ENCODE peak calls at places on chromosomes 16 and 17, in four cellular contexts. One of them, this sample, is unnamed.
A peak's percentile ranks its signal among the peaks of the same experiment; 100 is the strongest.

GRCh38 chr17:39848600-39848999 is 15.5 kb downstream of the IKZF3 start:
- DNase-seq in fibroblast of the aortic adventitia: no peak
- DNase-seq in tibial artery: no peak
- DNase-seq in fibroblast of pulmonary artery: no peak
- DNase-seq in this sample: no peak

GRCh38 chr16:26261621-26262020 is 569.9 kb downstream of the HS3ST4 start:
- DNase-seq in fibroblast of the aortic adventitia: no peak
- DNase-seq in tibial artery: no peak
- DNase-seq in fibroblast of pulmonary artery: no peak
- DNase-seq in this sample: no peak

GRCh38 chr16:4244254-4244812 is 2.5 kb upstream of the SRL start:
- DNase-seq in fibroblast of the aortic adventitia: no peak
- DNase-seq in tibial artery: no peak
- DNase-seq in fibroblast of pulmonary artery: no peak
- DNase-seq in this sample: no peak

GRCh38 chr17:45848405-45848804 is 3.7 kb downstream of the SPPL2C start:
- DNase-seq in fibroblast of the aortic adventitia: no peak
- DNase-seq in tibial artery: no peak
- DNase-seq in fibroblast of pulmonary artery: no peak
- DNase-seq in this sample: no peak

GRCh38 chr16:66427871-66428681 is 981 bp downstream of the BEAN1 start:
- DNase-seq in fibroblast of the aortic adventitia: no peak
- DNase-seq in tibial artery: no peak
- DNase-seq in fibroblast of pulmonary artery: no peak
- DNase-seq in this sample: peak; percentile 39

GRCh38 chr16:14172200-14172805 is 101.2 kb downstream of the MRTFB start:
- DNase-seq in fibroblast of the aortic adventitia: peak; percentile 34
- DNase-seq in tibial artery: no peak
- DNase-seq in fibroblast of pulmonary artery: peak; percentile 84
- DNase-seq in this sample: no peak

GRCh38 chr17:66533572-66533971 is 231.2 kb downstream of the PRKCA start:
- DNase-seq in fibroblast of the aortic adventitia: peak; percentile 55
- DNase-seq in tibial artery: no peak
- DNase-seq in fibroblast of pulmonary artery: peak; percentile 53
- DNase-seq in this sample: no peak

GRCh38 chr16:4179020-4179419 is 62.8 kb upstream of the ADCY9 start:
- DNase-seq in fibroblast of the aortic adventitia: peak; percentile 60
- DNase-seq in tibial artery: no peak
- DNase-seq in fibroblast of pulmonary artery: peak; percentile 62
- DNase-seq in this sample: no peak

GRCh38 chr16:53773150-53773846 is 69.3 kb downstream of the FTO start:
- DNase-seq in fibroblast of the aortic adventitia: peak; percentile 86
- DNase-seq in tibial artery: no peak
- DNase-seq in fibroblast of pulmonary artery: peak; percentile 88
- DNase-seq in this sample: no peak

GRCh38 chr16:15967223-15967546 is 17.8 kb downstream of the ABCC1 start:
- DNase-seq in fibroblast of the aortic adventitia: no peak
- DNase-seq in tibial artery: no peak
- DNase-seq in fibroblast of pulmonary artery: no peak
- DNase-seq in this sample: no peak

GRCh38 chr17:74785096-74785980 is 9.2 kb upstream of the NAT9 start:
- DNase-seq in fibroblast of the aortic adventitia: no peak
- DNase-seq in tibial artery: no peak
- DNase-seq in fibroblast of pulmonary artery: no peak
- DNase-seq in this sample: no peak

GRCh38 chr17:55056530-55056929 is 88.0 kb downstream of the STXBP4 start:
- DNase-seq in fibroblast of the aortic adventitia: peak; percentile 10
- DNase-seq in tibial artery: no peak
- DNase-seq in fibroblast of pulmonary artery: no peak
- DNase-seq in this sample: no peak

GRCh38 chr17:4340914-4341615 is 25.4 kb downstream of the UBE2G1 start:
- DNase-seq in fibroblast of the aortic adventitia: peak; percentile 42
- DNase-seq in tibial artery: no peak
- DNase-seq in fibroblast of pulmonary artery: no peak
- DNase-seq in this sample: no peak

GRCh38 chr16:284204-285120 is 1.5 kb downstream of the PDIA2 start:
- DNase-seq in fibroblast of the aortic adventitia: no peak
- DNase-seq in tibial artery: no peak
- DNase-seq in fibroblast of pulmonary artery: no peak
- DNase-seq in this sample: no peak

GRCh38 chr16:51508813-51509212 is 357.7 kb upstream of the SALL1 start:
- DNase-seq in fibroblast of the aortic adventitia: peak; percentile 87
- DNase-seq in tibial artery: no peak
- DNase-seq in fibroblast of pulmonary artery: peak; percentile 71
- DNase-seq in this sample: no peak

GRCh38 chr16:23500212-23500865 is 10.0 kb downstream of the GGA2 start:
- DNase-seq in fibroblast of the aortic adventitia: no peak
- DNase-seq in tibial artery: no peak
- DNase-seq in fibroblast of pulmonary artery: no peak
- DNase-seq in this sample: no peak

GRCh38 chr16:50430076-50430475 is 61.3 kb upstream of the BRD7 start:
- DNase-seq in fibroblast of the aortic adventitia: peak; percentile 27
- DNase-seq in tibial artery: no peak
- DNase-seq in fibroblast of pulmonary artery: no peak
- DNase-seq in this sample: no peak

GRCh38 chr17:45128331-45128730 is 4.0 kb downstream of the PLCD3 start:
- DNase-seq in fibroblast of the aortic adventitia: no peak
- DNase-seq in tibial artery: no peak
- DNase-seq in fibroblast of pulmonary artery: no peak
- DNase-seq in this sample: no peak

GRCh38 chr16:49617016-49617569 is 238.8 kb downstream of the ZNF423 start:
- DNase-seq in fibroblast of the aortic adventitia: no peak
- DNase-seq in tibial artery: no peak
- DNase-seq in fibroblast of pulmonary artery: no peak
- DNase-seq in this sample: no peak

GRCh38 chr16:1745900-1746692 is 25.2 kb downstream of the NME3 start:
- DNase-seq in fibroblast of the aortic adventitia: no peak
- DNase-seq in tibial artery: no peak
- DNase-seq in fibroblast of pulmonary artery: peak; percentile 42
- DNase-seq in this sample: peak; percentile 11

GRCh38 chr16:63037761-63038562 is 1001.7 kb upstream of the CDH8 start:
- DNase-seq in fibroblast of the aortic adventitia: no peak
- DNase-seq in tibial artery: no peak
- DNase-seq in fibroblast of pulmonary artery: no peak
- DNase-seq in this sample: no peak

GRCh38 chr17:82235775-82236141 is 6.9 kb downstream of the SLC16A3 start:
- DNase-seq in fibroblast of the aortic adventitia: no peak
- DNase-seq in tibial artery: no peak
- DNase-seq in fibroblast of pulmonary artery: no peak
- DNase-seq in this sample: no peak

GRCh38 chr17:48513097-48513496 is 17.7 kb downstream of the HOXB1 start:
- DNase-seq in fibroblast of the aortic adventitia: peak; percentile 17
- DNase-seq in tibial artery: no peak
- DNase-seq in fibroblast of pulmonary artery: no peak
- DNase-seq in this sample: no peak

GRCh38 chr17:48925991-48926342 is 17.8 kb downstream of the UBE2Z start:
- DNase-seq in fibroblast of the aortic adventitia: no peak
- DNase-seq in tibial artery: no peak
- DNase-seq in fibroblast of pulmonary artery: no peak
- DNase-seq in this sample: no peak

GRCh38 chr16:75108792-75109731 is 7.5 kb downstream of the LDHD start:
- DNase-seq in fibroblast of the aortic adventitia: peak; percentile 88
- DNase-seq in tibial artery: peak; percentile 98
- DNase-seq in fibroblast of pulmonary artery: peak; percentile 91
- DNase-seq in this sample: no peak

GRCh38 chr17:8125947-8126305 is 2.0 kb upstream of the HES7 start:
- DNase-seq in fibroblast of the aortic adventitia: peak; percentile 18
- DNase-seq in tibial artery: no peak
- DNase-seq in fibroblast of pulmonary artery: no peak
- DNase-seq in this sample: peak; percentile 59

GRCh38 chr17:80717661-80718060 is 173.0 kb downstream of the RPTOR start:
- DNase-seq in fibroblast of the aortic adventitia: no peak
- DNase-seq in tibial artery: no peak
- DNase-seq in fibroblast of pulmonary artery: no peak
- DNase-seq in this sample: no peak

GRCh38 chr17:80719449-80719848 is 174.8 kb downstream of the RPTOR start:
- DNase-seq in fibroblast of the aortic adventitia: no peak
- DNase-seq in tibial artery: no peak
- DNase-seq in fibroblast of pulmonary artery: no peak
- DNase-seq in this sample: no peak

GRCh38 chr17:80720624-80721577 is 176.3 kb downstream of the RPTOR start:
- DNase-seq in fibroblast of the aortic adventitia: peak; percentile 18
- DNase-seq in tibial artery: no peak
- DNase-seq in fibroblast of pulmonary artery: peak; percentile 62
- DNase-seq in this sample: no peak

GRCh38 chr17:80716986-80717385 is 172.3 kb downstream of the RPTOR start:
- DNase-seq in fibroblast of the aortic adventitia: no peak
- DNase-seq in tibial artery: no peak
- DNase-seq in fibroblast of pulmonary artery: no peak
- DNase-seq in this sample: no peak

GRCh38 chr17:80718428-80718827 is 173.8 kb downstream of the RPTOR start:
- DNase-seq in fibroblast of the aortic adventitia: no peak
- DNase-seq in tibial artery: no peak
- DNase-seq in fibroblast of pulmonary artery: no peak
- DNase-seq in this sample: no peak
- TF ChIP-seq CTCF in fibroblast of the aortic adventitia: no peak
- TF ChIP-seq CTCF in tibial artery: no peak
- TF ChIP-seq CTCF in fibroblast of pulmonary artery: no peak
- TF ChIP-seq CTCF in this sample: no peak

GRCh38 chr17:3048727-3049471 is 14.5 kb downstream of the OR1D5 start:
- DNase-seq in fibroblast of the aortic adventitia: peak; percentile 97
- DNase-seq in tibial artery: peak; percentile 96
- DNase-seq in fibroblast of pulmonary artery: peak; percentile 99
- DNase-seq in this sample: peak; percentile 96
- TF ChIP-seq CTCF in fibroblast of the aortic adventitia: peak; percentile 57
- TF ChIP-seq CTCF in tibial artery: peak; percentile 52
- TF ChIP-seq CTCF in fibroblast of pulmonary artery: peak; percentile 60
- TF ChIP-seq CTCF in this sample: peak; percentile 43

GRCh38 chr16:17461951-17462729 is 8.6 kb downstream of the XYLT1 start:
- DNase-seq in fibroblast of the aortic adventitia: no peak
- DNase-seq in tibial artery: peak; percentile 37
- DNase-seq in fibroblast of pulmonary artery: no peak
- DNase-seq in this sample: no peak
- TF ChIP-seq CTCF in fibroblast of the aortic adventitia: no peak
- TF ChIP-seq CTCF in tibial artery: no peak
- TF ChIP-seq CTCF in fibroblast of pulmonary artery: no peak
- TF ChIP-seq CTCF in this sample: no peak

DNA sequence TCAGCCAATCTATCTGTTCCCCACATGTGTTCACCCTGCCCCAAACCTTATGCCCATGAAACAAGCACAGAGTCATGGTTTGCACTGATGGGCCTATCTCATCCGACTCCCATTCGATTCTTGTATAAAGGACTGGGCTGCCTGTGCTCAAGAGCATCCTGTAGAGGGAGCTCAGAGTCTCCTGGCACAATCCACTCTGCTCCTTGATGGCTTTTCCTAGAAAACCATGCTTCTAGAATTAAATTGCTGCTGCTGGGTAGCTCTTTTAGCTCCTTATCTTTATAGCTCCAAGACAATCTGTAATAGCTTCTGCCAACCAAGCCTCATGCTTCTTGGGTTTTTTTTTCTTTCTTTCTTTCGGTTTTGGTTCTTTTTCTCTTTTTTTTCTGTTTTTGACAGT is 9.7 kb downstream of the ZNF19 start:
- DNase-seq in fibroblast of the aortic adventitia: peak; percentile 33
- DNase-seq in tibial artery: no peak
- DNase-seq in fibroblast of pulmonary artery: peak; percentile 53
- DNase-seq in this sample: no peak
- TF ChIP-seq CTCF in fibroblast of the aortic adventitia: peak; percentile 50
- TF ChIP-seq CTCF in tibial artery: no peak
- TF ChIP-seq CTCF in fibroblast of pulmonary artery: peak; percentile 70
- TF ChIP-seq CTCF in this sample: peak; percentile 41

DNA sequence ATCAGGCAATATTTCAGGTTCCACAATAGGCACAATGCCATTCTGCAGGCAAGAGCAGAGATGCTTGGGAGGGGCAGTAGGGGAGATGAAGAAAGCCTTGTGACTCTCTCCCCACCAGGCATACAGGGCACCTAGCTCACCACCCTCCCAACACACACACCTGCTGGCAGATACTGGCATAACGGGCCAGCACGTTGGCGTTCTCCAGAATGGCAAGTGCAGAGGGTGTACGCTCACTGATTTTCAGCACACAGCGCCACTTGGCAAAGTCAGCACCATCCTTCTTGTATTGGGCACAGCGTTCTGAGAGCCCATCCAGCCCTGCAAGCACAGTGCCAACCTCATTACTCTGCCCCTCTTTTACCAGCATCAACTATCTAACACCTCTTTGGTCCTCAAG is 2.2 kb downstream of the ALDOC start:
- DNase-seq in fibroblast of the aortic adventitia: no peak
- DNase-seq in tibial artery: no peak
- DNase-seq in fibroblast of pulmonary artery: no peak
- DNase-seq in this sample: no peak
- TF ChIP-seq CTCF in fibroblast of the aortic adventitia: no peak
- TF ChIP-seq CTCF in tibial artery: no peak
- TF ChIP-seq CTCF in fibroblast of pulmonary artery: no peak
- TF ChIP-seq CTCF in this sample: peak; percentile 33

DNA sequence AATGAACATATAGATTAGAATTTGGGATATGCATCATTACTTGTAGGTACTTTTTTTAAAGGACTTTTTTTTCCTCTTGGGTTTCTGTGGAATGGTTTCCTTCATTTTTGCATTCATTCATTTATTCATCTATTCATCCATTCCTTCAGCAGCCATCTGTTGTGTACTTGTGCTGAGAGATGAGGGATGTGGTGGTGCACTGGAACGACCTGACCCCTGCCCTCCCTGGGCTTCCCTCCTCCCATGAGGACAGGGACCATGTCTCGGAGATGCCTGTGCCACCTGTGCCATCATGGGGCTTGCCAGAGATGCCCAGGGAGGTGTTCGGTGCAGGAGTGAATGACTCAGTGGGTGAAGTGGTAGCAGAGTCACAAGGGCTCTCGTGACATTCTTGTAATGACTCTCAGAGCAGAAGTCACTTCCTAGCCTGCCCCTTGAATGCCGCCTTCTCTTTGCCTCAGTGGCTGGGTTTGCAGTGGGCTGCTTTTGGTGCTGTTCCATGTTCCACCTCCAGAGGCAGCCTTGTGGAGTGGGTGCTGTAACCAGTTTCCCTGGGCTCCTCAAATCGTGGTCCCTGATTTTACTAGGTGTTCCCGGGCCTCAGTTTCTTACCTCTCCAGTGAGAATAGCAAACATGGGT is 43.9 kb downstream of the CLEC16A start:
- DNase-seq in fibroblast of the aortic adventitia: no peak
- DNase-seq in tibial artery: no peak
- DNase-seq in fibroblast of pulmonary artery: no peak
- DNase-seq in this sample: no peak
- TF ChIP-seq CTCF in fibroblast of the aortic adventitia: peak; percentile 42
- TF ChIP-seq CTCF in tibial artery: no peak
- TF ChIP-seq CTCF in fibroblast of pulmonary artery: peak; percentile 45
- TF ChIP-seq CTCF in this sample: no peak